ENCODE peak calls at places on chromosomes 7 and 10, in ten cellular contexts. One of them, this sample, is unnamed.
A peak's percentile ranks its signal among the peaks of the same experiment; 100 is the strongest.

GRCh38 chr7:122038904-122039303 is 105.1 kb downstream of the AASS start:
- DNase-seq in IMR-90: peak; percentile 4
- DNase-seq in heart right ventricle: no peak
- DNase-seq in CD4-positive, CD25-positive, alpha-beta regulatory T cell: no peak
- DNase-seq in cardiac muscle cell: no peak
- DNase-seq in CD8-positive, alpha-beta memory T cell: no peak
- DNase-seq in lower lobe of right lung: no peak
- DNase-seq in CD8-positive, alpha-beta T cell: no peak
- DNase-seq in transverse colon: no peak
- DNase-seq in aorta: no peak
- DNase-seq in this sample: no peak

GRCh38 chr10:131979336-131979735 is 2.4 kb downstream of the BNIP3 start:
- DNase-seq in IMR-90: no peak
- DNase-seq in heart right ventricle: no peak
- DNase-seq in CD4-positive, CD25-positive, alpha-beta regulatory T cell: no peak
- DNase-seq in cardiac muscle cell: no peak
- DNase-seq in CD8-positive, alpha-beta memory T cell: no peak
- DNase-seq in lower lobe of right lung: no peak
- DNase-seq in CD8-positive, alpha-beta T cell: no peak
- DNase-seq in transverse colon: no peak
- DNase-seq in aorta: no peak
- DNase-seq in this sample: no peak

GRCh38 chr10:119136084-119136483 is 29.4 kb downstream of the SFXN4 start:
- DNase-seq in IMR-90: peak; percentile 63
- DNase-seq in heart right ventricle: no peak
- DNase-seq in CD4-positive, CD25-positive, alpha-beta regulatory T cell: no peak
- DNase-seq in cardiac muscle cell: peak; percentile 72
- DNase-seq in CD8-positive, alpha-beta memory T cell: no peak
- DNase-seq in lower lobe of right lung: no peak
- DNase-seq in CD8-positive, alpha-beta T cell: no peak
- DNase-seq in transverse colon: no peak
- DNase-seq in aorta: no peak
- DNase-seq in this sample: no peak

GRCh38 chr10:113100299-113100680 is 150.2 kb downstream of the TCF7L2 start:
- DNase-seq in IMR-90: no peak
- DNase-seq in heart right ventricle: no peak
- DNase-seq in CD4-positive, CD25-positive, alpha-beta regulatory T cell: no peak
- DNase-seq in cardiac muscle cell: no peak
- DNase-seq in CD8-positive, alpha-beta memory T cell: no peak
- DNase-seq in lower lobe of right lung: no peak
- DNase-seq in CD8-positive, alpha-beta T cell: no peak
- DNase-seq in transverse colon: no peak
- DNase-seq in aorta: no peak
- DNase-seq in this sample: no peak

GRCh38 chr7:38728145-38728544 is 97.0 kb upstream of the AMPH start:
- DNase-seq in IMR-90: peak; percentile 45
- DNase-seq in heart right ventricle: no peak
- DNase-seq in CD4-positive, CD25-positive, alpha-beta regulatory T cell: no peak
- DNase-seq in cardiac muscle cell: no peak
- DNase-seq in CD8-positive, alpha-beta memory T cell: no peak
- DNase-seq in lower lobe of right lung: no peak
- DNase-seq in CD8-positive, alpha-beta T cell: no peak
- DNase-seq in transverse colon: no peak
- DNase-seq in aorta: no peak
- DNase-seq in this sample: peak; percentile 19

GRCh38 chr10:131684976-131685375 is 215.8 kb upstream of the PPP2R2D start:
- DNase-seq in IMR-90: no peak
- DNase-seq in heart right ventricle: no peak
- DNase-seq in CD4-positive, CD25-positive, alpha-beta regulatory T cell: no peak
- DNase-seq in cardiac muscle cell: no peak
- DNase-seq in CD8-positive, alpha-beta memory T cell: no peak
- DNase-seq in lower lobe of right lung: no peak
- DNase-seq in CD8-positive, alpha-beta T cell: no peak
- DNase-seq in transverse colon: no peak
- DNase-seq in aorta: no peak
- DNase-seq in this sample: no peak

GRCh38 chr7:142196066-142196840 is 61.6 kb downstream of the PRSS58 start:
- DNase-seq in IMR-90: no peak
- DNase-seq in heart right ventricle: no peak
- DNase-seq in CD4-positive, CD25-positive, alpha-beta regulatory T cell: no peak
- DNase-seq in cardiac muscle cell: no peak
- DNase-seq in CD8-positive, alpha-beta memory T cell: no peak
- DNase-seq in lower lobe of right lung: no peak
- DNase-seq in CD8-positive, alpha-beta T cell: no peak
- DNase-seq in transverse colon: no peak
- DNase-seq in aorta: no peak
- DNase-seq in this sample: peak; percentile 84

GRCh38 chr7:105678811-105679495 is 97.7 kb upstream of the EFCAB10 start:
- DNase-seq in IMR-90: peak; percentile 50
- DNase-seq in heart right ventricle: peak; percentile 65
- DNase-seq in CD4-positive, CD25-positive, alpha-beta regulatory T cell: no peak
- DNase-seq in cardiac muscle cell: peak; percentile 81
- DNase-seq in CD8-positive, alpha-beta memory T cell: no peak
- DNase-seq in lower lobe of right lung: peak; percentile 84
- DNase-seq in CD8-positive, alpha-beta T cell: no peak
- DNase-seq in transverse colon: peak; percentile 76
- DNase-seq in aorta: peak; percentile 89
- DNase-seq in this sample: no peak

GRCh38 chr7:87059525-87060287 is at the start of gene ELAPOR2:
- DNase-seq in IMR-90: peak; percentile 8
- DNase-seq in heart right ventricle: peak; percentile 84
- DNase-seq in CD4-positive, CD25-positive, alpha-beta regulatory T cell: peak; percentile 65
- DNase-seq in cardiac muscle cell: peak; percentile 56
- DNase-seq in CD8-positive, alpha-beta memory T cell: peak; percentile 84
- DNase-seq in lower lobe of right lung: peak; percentile 80
- DNase-seq in CD8-positive, alpha-beta T cell: peak; percentile 87
- DNase-seq in transverse colon: peak; percentile 86
- DNase-seq in aorta: peak; percentile 74
- DNase-seq in this sample: peak; percentile 95

GRCh38 chr10:67224553-67224952 is 298.7 kb downstream of the LRRTM3 start:
- DNase-seq in IMR-90: no peak
- DNase-seq in heart right ventricle: peak; percentile 23
- DNase-seq in CD4-positive, CD25-positive, alpha-beta regulatory T cell: no peak
- DNase-seq in cardiac muscle cell: no peak
- DNase-seq in CD8-positive, alpha-beta memory T cell: no peak
- DNase-seq in lower lobe of right lung: no peak
- DNase-seq in CD8-positive, alpha-beta T cell: no peak
- DNase-seq in transverse colon: no peak
- DNase-seq in aorta: no peak
- DNase-seq in this sample: no peak

GRCh38 chr7:155341463-155341983 is 43.8 kb downstream of the INSIG1 start:
- DNase-seq in IMR-90: no peak
- DNase-seq in heart right ventricle: no peak
- DNase-seq in CD4-positive, CD25-positive, alpha-beta regulatory T cell: no peak
- DNase-seq in cardiac muscle cell: no peak
- DNase-seq in CD8-positive, alpha-beta memory T cell: no peak
- DNase-seq in lower lobe of right lung: no peak
- DNase-seq in CD8-positive, alpha-beta T cell: no peak
- DNase-seq in transverse colon: no peak
- DNase-seq in aorta: no peak
- DNase-seq in this sample: no peak

GRCh38 chr7:131112431-131112830 is 215.2 kb upstream of the MKLN1 start:
- DNase-seq in IMR-90: no peak
- DNase-seq in heart right ventricle: no peak
- DNase-seq in CD4-positive, CD25-positive, alpha-beta regulatory T cell: no peak
- DNase-seq in cardiac muscle cell: no peak
- DNase-seq in CD8-positive, alpha-beta memory T cell: peak; percentile 11
- DNase-seq in lower lobe of right lung: no peak
- DNase-seq in CD8-positive, alpha-beta T cell: no peak
- DNase-seq in transverse colon: no peak
- DNase-seq in aorta: no peak
- DNase-seq in this sample: no peak

GRCh38 chr7:26193432-26194206 is 6.9 kb downstream of the HNRNPA2B1 start:
- DNase-seq in IMR-90: no peak
- DNase-seq in heart right ventricle: no peak
- DNase-seq in CD4-positive, CD25-positive, alpha-beta regulatory T cell: no peak
- DNase-seq in cardiac muscle cell: no peak
- DNase-seq in CD8-positive, alpha-beta memory T cell: no peak
- DNase-seq in lower lobe of right lung: no peak
- DNase-seq in CD8-positive, alpha-beta T cell: no peak
- DNase-seq in transverse colon: no peak
- DNase-seq in aorta: no peak
- DNase-seq in this sample: no peak

GRCh38 chr7:26197153-26198115 is 3.1 kb downstream of the HNRNPA2B1 start:
- DNase-seq in IMR-90: no peak
- DNase-seq in heart right ventricle: no peak
- DNase-seq in CD4-positive, CD25-positive, alpha-beta regulatory T cell: no peak
- DNase-seq in cardiac muscle cell: no peak
- DNase-seq in CD8-positive, alpha-beta memory T cell: no peak
- DNase-seq in lower lobe of right lung: no peak
- DNase-seq in CD8-positive, alpha-beta T cell: no peak
- DNase-seq in transverse colon: no peak
- DNase-seq in aorta: no peak
- DNase-seq in this sample: no peak

GRCh38 chr7:26196305-26196704 is 4.2 kb downstream of the HNRNPA2B1 start:
- DNase-seq in IMR-90: no peak
- DNase-seq in heart right ventricle: no peak
- DNase-seq in CD4-positive, CD25-positive, alpha-beta regulatory T cell: no peak
- DNase-seq in cardiac muscle cell: no peak
- DNase-seq in CD8-positive, alpha-beta memory T cell: no peak
- DNase-seq in lower lobe of right lung: no peak
- DNase-seq in CD8-positive, alpha-beta T cell: no peak
- DNase-seq in transverse colon: no peak
- DNase-seq in aorta: no peak
- DNase-seq in this sample: no peak

GRCh38 chr7:26195867-26196266 is 4.7 kb downstream of the HNRNPA2B1 start:
- DNase-seq in IMR-90: no peak
- DNase-seq in heart right ventricle: no peak
- DNase-seq in CD4-positive, CD25-positive, alpha-beta regulatory T cell: no peak
- DNase-seq in cardiac muscle cell: no peak
- DNase-seq in CD8-positive, alpha-beta memory T cell: no peak
- DNase-seq in lower lobe of right lung: no peak
- DNase-seq in CD8-positive, alpha-beta T cell: no peak
- DNase-seq in transverse colon: no peak
- DNase-seq in aorta: no peak
- DNase-seq in this sample: no peak

DNA sequence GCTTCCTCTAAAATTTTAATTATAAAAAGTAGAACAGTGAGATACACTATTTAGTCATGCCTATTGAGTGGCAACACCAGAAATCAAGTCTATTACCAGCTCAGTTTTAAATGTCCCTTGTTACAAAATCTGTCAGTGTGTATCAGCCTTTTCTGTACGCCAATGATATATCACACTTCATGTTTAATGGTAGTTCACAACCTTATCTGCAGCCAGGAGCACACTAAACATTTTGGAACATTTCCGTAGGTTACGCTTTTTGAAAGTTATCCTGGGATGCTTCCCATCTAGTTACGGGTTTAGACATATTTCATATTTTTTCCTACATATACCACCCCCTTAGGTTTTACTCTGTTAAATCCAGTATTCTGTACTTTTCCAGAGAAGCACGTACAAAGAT is 5.4 kb downstream of the HNRNPA2B1 start:
- DNase-seq in IMR-90: no peak
- DNase-seq in heart right ventricle: no peak
- DNase-seq in CD4-positive, CD25-positive, alpha-beta regulatory T cell: no peak
- DNase-seq in cardiac muscle cell: no peak
- DNase-seq in CD8-positive, alpha-beta memory T cell: no peak
- DNase-seq in lower lobe of right lung: no peak
- DNase-seq in CD8-positive, alpha-beta T cell: no peak
- DNase-seq in transverse colon: no peak
- DNase-seq in aorta: no peak
- DNase-seq in this sample: no peak
- H3K4me1 ChIP-seq in IMR-90: peaks cover 5% of the 10 kb centered on the region
- H3K4me1 ChIP-seq in heart right ventricle: peaks cover 61% of the 10 kb centered on the region
- H3K4me1 ChIP-seq in CD4-positive, CD25-positive, alpha-beta regulatory T cell: peaks cover 76% of the 10 kb centered on the region
- H3K4me1 ChIP-seq in cardiac muscle cell: peaks cover 10% of the 10 kb centered on the region
- H3K4me1 ChIP-seq in CD8-positive, alpha-beta memory T cell: peaks cover 73% of the 10 kb centered on the region
- H3K4me1 ChIP-seq in lower lobe of right lung: peaks cover 64% of the 10 kb centered on the region
- H3K4me1 ChIP-seq in CD8-positive, alpha-beta T cell: peaks cover 73% of the 10 kb centered on the region
- H3K4me1 ChIP-seq in transverse colon: peaks cover 70% of the 10 kb centered on the region
- H3K4me1 ChIP-seq in aorta: peaks cover 6% of the 10 kb centered on the region
- H3K4me1 ChIP-seq in this sample: peaks cover 11% of the 10 kb centered on the region

GRCh38 chr10:80524190-80524589 is 13.5 kb upstream of the SH2D4B start:
- DNase-seq in IMR-90: no peak
- DNase-seq in heart right ventricle: no peak
- DNase-seq in CD4-positive, CD25-positive, alpha-beta regulatory T cell: no peak
- DNase-seq in cardiac muscle cell: no peak
- DNase-seq in CD8-positive, alpha-beta memory T cell: no peak
- DNase-seq in lower lobe of right lung: no peak
- DNase-seq in CD8-positive, alpha-beta T cell: no peak
- DNase-seq in transverse colon: no peak
- DNase-seq in aorta: no peak
- DNase-seq in this sample: no peak
- H3K27ac ChIP-seq in IMR-90: no peak overlapping the region
- H3K27ac ChIP-seq in heart right ventricle: no peak overlapping the region
- H3K27ac ChIP-seq in CD4-positive, CD25-positive, alpha-beta regulatory T cell: no peak overlapping the region
- H3K27ac ChIP-seq in cardiac muscle cell: no peak overlapping the region
- H3K27ac ChIP-seq in CD8-positive, alpha-beta memory T cell: no peak overlapping the region
- H3K27ac ChIP-seq in lower lobe of right lung: no peak overlapping the region
- H3K27ac ChIP-seq in CD8-positive, alpha-beta T cell: no peak overlapping the region
- H3K27ac ChIP-seq in transverse colon: no peak overlapping the region
- H3K27ac ChIP-seq in aorta: no peak overlapping the region
- H3K27ac ChIP-seq in this sample: no peak overlapping the region

DNA sequence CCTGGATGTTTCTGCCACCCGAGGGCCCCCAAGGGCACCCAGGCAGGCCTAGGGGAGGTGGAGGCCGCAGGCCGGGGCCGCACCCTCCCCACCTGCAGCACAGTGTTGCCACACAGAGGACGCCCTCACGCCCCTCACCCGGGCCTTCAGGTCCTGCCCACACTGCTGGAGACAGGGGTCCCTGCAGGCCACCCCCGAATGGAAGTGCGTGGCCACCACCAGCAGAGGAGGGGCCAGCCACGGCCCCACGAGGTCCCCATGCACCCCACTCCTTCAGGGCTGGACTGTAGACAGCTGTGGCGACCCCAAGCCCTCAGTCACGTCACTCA is 35.4 kb downstream of the ADAP1 start:
- DNase-seq in IMR-90: no peak
- DNase-seq in heart right ventricle: no peak
- DNase-seq in CD4-positive, CD25-positive, alpha-beta regulatory T cell: no peak
- DNase-seq in cardiac muscle cell: no peak
- DNase-seq in CD8-positive, alpha-beta memory T cell: no peak
- DNase-seq in lower lobe of right lung: peak; percentile 28
- DNase-seq in CD8-positive, alpha-beta T cell: no peak
- DNase-seq in transverse colon: peak; percentile 8
- DNase-seq in aorta: peak; percentile 46
- DNase-seq in this sample: no peak
- H3K36me3 ChIP-seq in IMR-90: no peaks in the 10 kb centered on the region
- H3K36me3 ChIP-seq in heart right ventricle: no peaks in the 10 kb centered on the region
- H3K36me3 ChIP-seq in CD4-positive, CD25-positive, alpha-beta regulatory T cell: no peaks in the 10 kb centered on the region
- H3K36me3 ChIP-seq in cardiac muscle cell: no peaks in the 10 kb centered on the region
- H3K36me3 ChIP-seq in CD8-positive, alpha-beta memory T cell: no peaks in the 10 kb centered on the region
- H3K36me3 ChIP-seq in lower lobe of right lung: peaks cover 4% of the 10 kb centered on the region
- H3K36me3 ChIP-seq in CD8-positive, alpha-beta T cell: no peaks in the 10 kb centered on the region
- H3K36me3 ChIP-seq in transverse colon: no peaks in the 10 kb centered on the region
- H3K36me3 ChIP-seq in aorta: no peaks in the 10 kb centered on the region
- H3K36me3 ChIP-seq in this sample: no peaks in the 10 kb centered on the region

DNA sequence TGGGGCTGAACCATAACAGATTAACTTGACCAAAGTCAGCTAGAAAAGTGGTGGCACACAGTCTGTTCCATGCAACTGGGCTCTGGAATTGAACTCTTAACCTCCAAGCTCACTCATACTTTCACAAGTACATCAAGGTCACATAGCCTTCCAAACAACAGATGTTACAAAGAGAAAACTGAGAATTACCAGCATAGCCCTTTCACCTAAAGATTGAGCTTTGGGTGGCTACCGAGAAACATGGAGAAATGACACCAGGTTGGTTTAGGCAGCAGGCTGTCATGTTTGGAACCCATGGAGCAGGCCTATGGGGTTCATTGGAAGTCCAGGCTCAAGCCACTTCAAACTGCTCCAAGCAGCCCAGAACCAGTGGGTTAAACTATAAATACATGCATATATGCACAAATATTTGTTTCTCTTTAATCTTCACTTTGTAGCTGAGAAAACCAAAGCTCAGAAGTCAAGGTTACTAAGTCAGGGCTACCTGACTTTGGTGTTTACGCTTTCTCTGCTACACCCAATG is 59.1 kb downstream of the MALSU1 start:
- DNase-seq in IMR-90: no peak
- DNase-seq in heart right ventricle: no peak
- DNase-seq in CD4-positive, CD25-positive, alpha-beta regulatory T cell: no peak
- DNase-seq in cardiac muscle cell: no peak
- DNase-seq in CD8-positive, alpha-beta memory T cell: no peak
- DNase-seq in lower lobe of right lung: no peak
- DNase-seq in CD8-positive, alpha-beta T cell: no peak
- DNase-seq in transverse colon: no peak
- DNase-seq in aorta: no peak
- DNase-seq in this sample: no peak
- H3K4me1 ChIP-seq in IMR-90: peaks cover 5% of the 10 kb centered on the region
- H3K4me1 ChIP-seq in heart right ventricle: no peaks in the 10 kb centered on the region
- H3K4me1 ChIP-seq in CD4-positive, CD25-positive, alpha-beta regulatory T cell: no peaks in the 10 kb centered on the region
- H3K4me1 ChIP-seq in cardiac muscle cell: peaks cover 2% of the 10 kb centered on the region
- H3K4me1 ChIP-seq in CD8-positive, alpha-beta memory T cell: no peaks in the 10 kb centered on the region
- H3K4me1 ChIP-seq in lower lobe of right lung: peaks cover 6% of the 10 kb centered on the region
- H3K4me1 ChIP-seq in CD8-positive, alpha-beta T cell: peaks cover 4% of the 10 kb centered on the region
- H3K4me1 ChIP-seq in transverse colon: no peaks in the 10 kb centered on the region
- H3K4me1 ChIP-seq in aorta: no peaks in the 10 kb centered on the region
- H3K4me1 ChIP-seq in this sample: no peaks in the 10 kb centered on the region

This sample was measured in SJCRH30.